ENCODE peak calls at places on chromosomes 16 and 17, in ten cellular contexts. One of them, this sample, is unnamed.

GRCh38 chr16:19348578-19349315 is 63.2 kb downstream of the CLEC19A start:
- DNase-seq in epithelial cell of prostate: no peak
- DNase-seq in dorsolateral prefrontal cortex: no peak
- DNase-seq in activated CD4-positive, alpha-beta T cell treated with anti-CD3 and anti-CD28 coated beads, Interleukin-2, amount 50 U/mL, for 1 hour: no peak
- DNase-seq in fibroblast of mammary gland: no peak
- DNase-seq in A549: no peak
- DNase-seq in activated T-helper 1 cell treated with anti-CD3 and anti-CD28 coated beads, Interleukin-2, amount 50 U/mL, for 16 hours: no peak
- DNase-seq in mesothelial cell of epicardium: no peak
- DNase-seq in astrocyte of the cerebellum: no peak
- DNase-seq in HS-5: no peak
- DNase-seq in this sample: no peak

GRCh38 chr17:864315-864714 is 82.2 kb downstream of the MRM3 start:
- DNase-seq in epithelial cell of prostate: no peak
- DNase-seq in dorsolateral prefrontal cortex: no peak
- DNase-seq in activated CD4-positive, alpha-beta T cell treated with anti-CD3 and anti-CD28 coated beads, Interleukin-2, amount 50 U/mL, for 1 hour: no peak
- DNase-seq in fibroblast of mammary gland: no peak
- DNase-seq in A549: no peak
- DNase-seq in activated T-helper 1 cell treated with anti-CD3 and anti-CD28 coated beads, Interleukin-2, amount 50 U/mL, for 16 hours: no peak
- DNase-seq in mesothelial cell of epicardium: no peak
- DNase-seq in astrocyte of the cerebellum: no peak
- DNase-seq in HS-5: no peak
- DNase-seq in this sample: no peak

GRCh38 chr17:31561469-31562412 is 170.3 kb downstream of the RAB11FIP4 start:
- DNase-seq in epithelial cell of prostate: no peak
- DNase-seq in dorsolateral prefrontal cortex: no peak
- DNase-seq in activated CD4-positive, alpha-beta T cell treated with anti-CD3 and anti-CD28 coated beads, Interleukin-2, amount 50 U/mL, for 1 hour: no peak
- DNase-seq in fibroblast of mammary gland: peak; percentile 56
- DNase-seq in A549: no peak
- DNase-seq in activated T-helper 1 cell treated with anti-CD3 and anti-CD28 coated beads, Interleukin-2, amount 50 U/mL, for 16 hours: no peak
- DNase-seq in mesothelial cell of epicardium: no peak
- DNase-seq in astrocyte of the cerebellum: no peak
- DNase-seq in HS-5: no peak
- DNase-seq in this sample: no peak

GRCh38 chr17:81428121-81428515 is 32.9 kb downstream of the BAHCC1 start:
- DNase-seq in epithelial cell of prostate: no peak
- DNase-seq in dorsolateral prefrontal cortex: no peak
- DNase-seq in activated CD4-positive, alpha-beta T cell treated with anti-CD3 and anti-CD28 coated beads, Interleukin-2, amount 50 U/mL, for 1 hour: no peak
- DNase-seq in fibroblast of mammary gland: no peak
- DNase-seq in A549: no peak
- DNase-seq in activated T-helper 1 cell treated with anti-CD3 and anti-CD28 coated beads, Interleukin-2, amount 50 U/mL, for 16 hours: no peak
- DNase-seq in mesothelial cell of epicardium: no peak
- DNase-seq in astrocyte of the cerebellum: no peak
- DNase-seq in HS-5: no peak
- DNase-seq in this sample: no peak

GRCh38 chr17:77304746-77305473 is 164.1 kb downstream of the SEC14L1 start:
- DNase-seq in epithelial cell of prostate: no peak
- DNase-seq in dorsolateral prefrontal cortex: no peak
- DNase-seq in activated CD4-positive, alpha-beta T cell treated with anti-CD3 and anti-CD28 coated beads, Interleukin-2, amount 50 U/mL, for 1 hour: no peak
- DNase-seq in fibroblast of mammary gland: no peak
- DNase-seq in A549: no peak
- DNase-seq in activated T-helper 1 cell treated with anti-CD3 and anti-CD28 coated beads, Interleukin-2, amount 50 U/mL, for 16 hours: no peak
- DNase-seq in mesothelial cell of epicardium: no peak
- DNase-seq in astrocyte of the cerebellum: no peak
- DNase-seq in HS-5: no peak
- DNase-seq in this sample: no peak

GRCh38 chr17:42040818-42041217 is 9.6 kb downstream of the C17orf113 start:
- DNase-seq in epithelial cell of prostate: no peak
- DNase-seq in dorsolateral prefrontal cortex: no peak
- DNase-seq in activated CD4-positive, alpha-beta T cell treated with anti-CD3 and anti-CD28 coated beads, Interleukin-2, amount 50 U/mL, for 1 hour: no peak
- DNase-seq in fibroblast of mammary gland: no peak
- DNase-seq in A549: no peak
- DNase-seq in activated T-helper 1 cell treated with anti-CD3 and anti-CD28 coated beads, Interleukin-2, amount 50 U/mL, for 16 hours: no peak
- DNase-seq in mesothelial cell of epicardium: no peak
- DNase-seq in astrocyte of the cerebellum: no peak
- DNase-seq in HS-5: no peak
- DNase-seq in this sample: no peak

GRCh38 chr17:66676421-66676820 is 158.5 kb upstream of the CACNG5 start:
- DNase-seq in epithelial cell of prostate: peak; percentile 89
- DNase-seq in dorsolateral prefrontal cortex: no peak
- DNase-seq in activated CD4-positive, alpha-beta T cell treated with anti-CD3 and anti-CD28 coated beads, Interleukin-2, amount 50 U/mL, for 1 hour: no peak
- DNase-seq in fibroblast of mammary gland: peak; percentile 25
- DNase-seq in A549: peak; percentile 92
- DNase-seq in activated T-helper 1 cell treated with anti-CD3 and anti-CD28 coated beads, Interleukin-2, amount 50 U/mL, for 16 hours: no peak
- DNase-seq in mesothelial cell of epicardium: no peak
- DNase-seq in astrocyte of the cerebellum: no peak
- DNase-seq in HS-5: no peak
- DNase-seq in this sample: no peak

GRCh38 chr16:2519711-2520080 is 475 bp upstream of the AMDHD2 start:
- DNase-seq in epithelial cell of prostate: no peak
- DNase-seq in dorsolateral prefrontal cortex: no peak
- DNase-seq in activated CD4-positive, alpha-beta T cell treated with anti-CD3 and anti-CD28 coated beads, Interleukin-2, amount 50 U/mL, for 1 hour: no peak
- DNase-seq in fibroblast of mammary gland: no peak
- DNase-seq in A549: no peak
- DNase-seq in activated T-helper 1 cell treated with anti-CD3 and anti-CD28 coated beads, Interleukin-2, amount 50 U/mL, for 16 hours: no peak
- DNase-seq in mesothelial cell of epicardium: no peak
- DNase-seq in astrocyte of the cerebellum: no peak
- DNase-seq in HS-5: no peak
- DNase-seq in this sample: no peak

GRCh38 chr17:67818110-67819002 is 6.9 kb upstream of the BPTF start:
- DNase-seq in epithelial cell of prostate: no peak
- DNase-seq in dorsolateral prefrontal cortex: no peak
- DNase-seq in activated CD4-positive, alpha-beta T cell treated with anti-CD3 and anti-CD28 coated beads, Interleukin-2, amount 50 U/mL, for 1 hour: no peak
- DNase-seq in fibroblast of mammary gland: peak; percentile 41
- DNase-seq in A549: no peak
- DNase-seq in activated T-helper 1 cell treated with anti-CD3 and anti-CD28 coated beads, Interleukin-2, amount 50 U/mL, for 16 hours: no peak
- DNase-seq in mesothelial cell of epicardium: no peak
- DNase-seq in astrocyte of the cerebellum: no peak
- DNase-seq in HS-5: no peak
- DNase-seq in this sample: no peak

GRCh38 chr17:79970576-79971068 is 65.0 kb downstream of the TBC1D16 start:
- DNase-seq in epithelial cell of prostate: no peak
- DNase-seq in dorsolateral prefrontal cortex: no peak
- DNase-seq in activated CD4-positive, alpha-beta T cell treated with anti-CD3 and anti-CD28 coated beads, Interleukin-2, amount 50 U/mL, for 1 hour: peak; percentile 50
- DNase-seq in fibroblast of mammary gland: peak; percentile 33
- DNase-seq in A549: no peak
- DNase-seq in activated T-helper 1 cell treated with anti-CD3 and anti-CD28 coated beads, Interleukin-2, amount 50 U/mL, for 16 hours: no peak
- DNase-seq in mesothelial cell of epicardium: peak; percentile 16
- DNase-seq in astrocyte of the cerebellum: no peak
- DNase-seq in HS-5: no peak
- DNase-seq in this sample: no peak

GRCh38 chr16:85167589-85168537 is 55.6 kb upstream of the CIBAR2 start:
- DNase-seq in epithelial cell of prostate: no peak
- DNase-seq in dorsolateral prefrontal cortex: no peak
- DNase-seq in activated CD4-positive, alpha-beta T cell treated with anti-CD3 and anti-CD28 coated beads, Interleukin-2, amount 50 U/mL, for 1 hour: no peak
- DNase-seq in fibroblast of mammary gland: no peak
- DNase-seq in A549: no peak
- DNase-seq in activated T-helper 1 cell treated with anti-CD3 and anti-CD28 coated beads, Interleukin-2, amount 50 U/mL, for 16 hours: no peak
- DNase-seq in mesothelial cell of epicardium: no peak
- DNase-seq in astrocyte of the cerebellum: no peak
- DNase-seq in HS-5: no peak
- DNase-seq in this sample: no peak

GRCh38 chr17:46044989-46045388 is 45.9 kb downstream of the STH start:
- DNase-seq in epithelial cell of prostate: no peak
- DNase-seq in dorsolateral prefrontal cortex: no peak
- DNase-seq in activated CD4-positive, alpha-beta T cell treated with anti-CD3 and anti-CD28 coated beads, Interleukin-2, amount 50 U/mL, for 1 hour: no peak
- DNase-seq in fibroblast of mammary gland: no peak
- DNase-seq in A549: no peak
- DNase-seq in activated T-helper 1 cell treated with anti-CD3 and anti-CD28 coated beads, Interleukin-2, amount 50 U/mL, for 16 hours: no peak
- DNase-seq in mesothelial cell of epicardium: no peak
- DNase-seq in astrocyte of the cerebellum: no peak
- DNase-seq in HS-5: no peak
- DNase-seq in this sample: no peak

GRCh38 chr16:66131156-66131807 is 235.2 kb upstream of the CDH5 start:
- DNase-seq in epithelial cell of prostate: no peak
- DNase-seq in dorsolateral prefrontal cortex: no peak
- DNase-seq in activated CD4-positive, alpha-beta T cell treated with anti-CD3 and anti-CD28 coated beads, Interleukin-2, amount 50 U/mL, for 1 hour: no peak
- DNase-seq in fibroblast of mammary gland: peak; percentile 79
- DNase-seq in A549: no peak
- DNase-seq in activated T-helper 1 cell treated with anti-CD3 and anti-CD28 coated beads, Interleukin-2, amount 50 U/mL, for 16 hours: no peak
- DNase-seq in mesothelial cell of epicardium: no peak
- DNase-seq in astrocyte of the cerebellum: no peak
- DNase-seq in HS-5: peak; percentile 32
- DNase-seq in this sample: no peak

GRCh38 chr17:60300011-60300410 is 91.9 kb downstream of the USP32 start:
- DNase-seq in epithelial cell of prostate: no peak
- DNase-seq in dorsolateral prefrontal cortex: no peak
- DNase-seq in activated CD4-positive, alpha-beta T cell treated with anti-CD3 and anti-CD28 coated beads, Interleukin-2, amount 50 U/mL, for 1 hour: no peak
- DNase-seq in fibroblast of mammary gland: no peak
- DNase-seq in A549: no peak
- DNase-seq in activated T-helper 1 cell treated with anti-CD3 and anti-CD28 coated beads, Interleukin-2, amount 50 U/mL, for 16 hours: no peak
- DNase-seq in mesothelial cell of epicardium: no peak
- DNase-seq in astrocyte of the cerebellum: no peak
- DNase-seq in HS-5: no peak
- DNase-seq in this sample: no peak

GRCh38 chr17:67194134-67194533 is 50.9 kb downstream of the HELZ start:
- DNase-seq in epithelial cell of prostate: no peak
- DNase-seq in dorsolateral prefrontal cortex: no peak
- DNase-seq in activated CD4-positive, alpha-beta T cell treated with anti-CD3 and anti-CD28 coated beads, Interleukin-2, amount 50 U/mL, for 1 hour: no peak
- DNase-seq in fibroblast of mammary gland: no peak
- DNase-seq in A549: peak; percentile 17
- DNase-seq in activated T-helper 1 cell treated with anti-CD3 and anti-CD28 coated beads, Interleukin-2, amount 50 U/mL, for 16 hours: no peak
- DNase-seq in mesothelial cell of epicardium: no peak
- DNase-seq in astrocyte of the cerebellum: no peak
- DNase-seq in HS-5: peak; percentile 31
- DNase-seq in this sample: no peak

GRCh38 chr16:75203106-75203505 is 3.9 kb downstream of the CTRB2 start:
- DNase-seq in epithelial cell of prostate: no peak
- DNase-seq in dorsolateral prefrontal cortex: no peak
- DNase-seq in activated CD4-positive, alpha-beta T cell treated with anti-CD3 and anti-CD28 coated beads, Interleukin-2, amount 50 U/mL, for 1 hour: no peak
- DNase-seq in fibroblast of mammary gland: no peak
- DNase-seq in A549: no peak
- DNase-seq in activated T-helper 1 cell treated with anti-CD3 and anti-CD28 coated beads, Interleukin-2, amount 50 U/mL, for 16 hours: no peak
- DNase-seq in mesothelial cell of epicardium: no peak
- DNase-seq in astrocyte of the cerebellum: no peak
- DNase-seq in HS-5: no peak
- DNase-seq in this sample: no peak

GRCh38 chr17:48997103-48997826 is at the start of gene IGF2BP1:
- DNase-seq in epithelial cell of prostate: no peak
- DNase-seq in dorsolateral prefrontal cortex: no peak
- DNase-seq in activated CD4-positive, alpha-beta T cell treated with anti-CD3 and anti-CD28 coated beads, Interleukin-2, amount 50 U/mL, for 1 hour: no peak
- DNase-seq in fibroblast of mammary gland: peak; percentile 18
- DNase-seq in A549: peak; percentile 88
- DNase-seq in activated T-helper 1 cell treated with anti-CD3 and anti-CD28 coated beads, Interleukin-2, amount 50 U/mL, for 16 hours: no peak
- DNase-seq in mesothelial cell of epicardium: peak; percentile 56
- DNase-seq in astrocyte of the cerebellum: no peak
- DNase-seq in HS-5: no peak
- DNase-seq in this sample: no peak

GRCh38 chr17:39236383-39236927 is 10.7 kb upstream of the STAC2 start:
- DNase-seq in epithelial cell of prostate: no peak
- DNase-seq in dorsolateral prefrontal cortex: no peak
- DNase-seq in activated CD4-positive, alpha-beta T cell treated with anti-CD3 and anti-CD28 coated beads, Interleukin-2, amount 50 U/mL, for 1 hour: no peak
- DNase-seq in fibroblast of mammary gland: no peak
- DNase-seq in A549: no peak
- DNase-seq in activated T-helper 1 cell treated with anti-CD3 and anti-CD28 coated beads, Interleukin-2, amount 50 U/mL, for 16 hours: no peak
- DNase-seq in mesothelial cell of epicardium: no peak
- DNase-seq in astrocyte of the cerebellum: no peak
- DNase-seq in HS-5: no peak
- DNase-seq in this sample: no peak

GRCh38 chr17:45869676-45870341 is 24.5 kb upstream of the MAPT start:
- DNase-seq in epithelial cell of prostate: no peak
- DNase-seq in dorsolateral prefrontal cortex: no peak
- DNase-seq in activated CD4-positive, alpha-beta T cell treated with anti-CD3 and anti-CD28 coated beads, Interleukin-2, amount 50 U/mL, for 1 hour: no peak
- DNase-seq in fibroblast of mammary gland: peak; percentile 13
- DNase-seq in A549: no peak
- DNase-seq in activated T-helper 1 cell treated with anti-CD3 and anti-CD28 coated beads, Interleukin-2, amount 50 U/mL, for 16 hours: no peak
- DNase-seq in mesothelial cell of epicardium: no peak
- DNase-seq in astrocyte of the cerebellum: no peak
- DNase-seq in HS-5: no peak
- DNase-seq in this sample: no peak

GRCh38 chr17:77498056-77498785 is 357.5 kb downstream of the SEC14L1 start:
- DNase-seq in epithelial cell of prostate: no peak
- DNase-seq in dorsolateral prefrontal cortex: no peak
- DNase-seq in activated CD4-positive, alpha-beta T cell treated with anti-CD3 and anti-CD28 coated beads, Interleukin-2, amount 50 U/mL, for 1 hour: no peak
- DNase-seq in fibroblast of mammary gland: no peak
- DNase-seq in A549: no peak
- DNase-seq in activated T-helper 1 cell treated with anti-CD3 and anti-CD28 coated beads, Interleukin-2, amount 50 U/mL, for 16 hours: no peak
- DNase-seq in mesothelial cell of epicardium: no peak
- DNase-seq in astrocyte of the cerebellum: no peak
- DNase-seq in HS-5: no peak
- DNase-seq in this sample: no peak

GRCh38 chr17:63785556-63785955 is 11.6 kb downstream of the DDX42 start:
- DNase-seq in epithelial cell of prostate: peak; percentile 64
- DNase-seq in dorsolateral prefrontal cortex: no peak
- DNase-seq in activated CD4-positive, alpha-beta T cell treated with anti-CD3 and anti-CD28 coated beads, Interleukin-2, amount 50 U/mL, for 1 hour: no peak
- DNase-seq in fibroblast of mammary gland: peak; percentile 56
- DNase-seq in A549: no peak
- DNase-seq in activated T-helper 1 cell treated with anti-CD3 and anti-CD28 coated beads, Interleukin-2, amount 50 U/mL, for 16 hours: no peak
- DNase-seq in mesothelial cell of epicardium: no peak
- DNase-seq in astrocyte of the cerebellum: peak; percentile 38
- DNase-seq in HS-5: peak; percentile 22
- DNase-seq in this sample: no peak

GRCh38 chr16:89373355-89374110 is 116.8 kb downstream of the ANKRD11 start:
- DNase-seq in epithelial cell of prostate: no peak
- DNase-seq in dorsolateral prefrontal cortex: no peak
- DNase-seq in activated CD4-positive, alpha-beta T cell treated with anti-CD3 and anti-CD28 coated beads, Interleukin-2, amount 50 U/mL, for 1 hour: no peak
- DNase-seq in fibroblast of mammary gland: peak; percentile 93
- DNase-seq in A549: no peak
- DNase-seq in activated T-helper 1 cell treated with anti-CD3 and anti-CD28 coated beads, Interleukin-2, amount 50 U/mL, for 16 hours: no peak
- DNase-seq in mesothelial cell of epicardium: no peak
- DNase-seq in astrocyte of the cerebellum: no peak
- DNase-seq in HS-5: no peak
- DNase-seq in this sample: no peak

GRCh38 chr17:4472281-4472680 is 26.4 kb upstream of the SPNS2 start:
- DNase-seq in epithelial cell of prostate: no peak
- DNase-seq in dorsolateral prefrontal cortex: no peak
- DNase-seq in activated CD4-positive, alpha-beta T cell treated with anti-CD3 and anti-CD28 coated beads, Interleukin-2, amount 50 U/mL, for 1 hour: no peak
- DNase-seq in fibroblast of mammary gland: no peak
- DNase-seq in A549: no peak
- DNase-seq in activated T-helper 1 cell treated with anti-CD3 and anti-CD28 coated beads, Interleukin-2, amount 50 U/mL, for 16 hours: no peak
- DNase-seq in mesothelial cell of epicardium: no peak
- DNase-seq in astrocyte of the cerebellum: no peak
- DNase-seq in HS-5: no peak
- DNase-seq in this sample: no peak

GRCh38 chr16:81142864-81143263 is 46.7 kb upstream of the GCSH start:
- DNase-seq in epithelial cell of prostate: no peak
- DNase-seq in dorsolateral prefrontal cortex: no peak
- DNase-seq in activated CD4-positive, alpha-beta T cell treated with anti-CD3 and anti-CD28 coated beads, Interleukin-2, amount 50 U/mL, for 1 hour: no peak
- DNase-seq in fibroblast of mammary gland: no peak
- DNase-seq in A549: no peak
- DNase-seq in activated T-helper 1 cell treated with anti-CD3 and anti-CD28 coated beads, Interleukin-2, amount 50 U/mL, for 16 hours: no peak
- DNase-seq in mesothelial cell of epicardium: no peak
- DNase-seq in astrocyte of the cerebellum: no peak
- DNase-seq in HS-5: no peak
- DNase-seq in this sample: no peak

GRCh38 chr17:46853896-46854444 is 2.6 kb downstream of the WNT9B start:
- DNase-seq in epithelial cell of prostate: no peak
- DNase-seq in dorsolateral prefrontal cortex: no peak
- DNase-seq in activated CD4-positive, alpha-beta T cell treated with anti-CD3 and anti-CD28 coated beads, Interleukin-2, amount 50 U/mL, for 1 hour: no peak
- DNase-seq in fibroblast of mammary gland: peak; percentile 55
- DNase-seq in A549: no peak
- DNase-seq in activated T-helper 1 cell treated with anti-CD3 and anti-CD28 coated beads, Interleukin-2, amount 50 U/mL, for 16 hours: no peak
- DNase-seq in mesothelial cell of epicardium: no peak
- DNase-seq in astrocyte of the cerebellum: no peak
- DNase-seq in HS-5: no peak
- DNase-seq in this sample: peak; percentile 35

GRCh38 chr17:27378482-27379200 is 77.6 kb upstream of the KSR1 start:
- DNase-seq in epithelial cell of prostate: no peak
- DNase-seq in dorsolateral prefrontal cortex: peak; percentile 55
- DNase-seq in activated CD4-positive, alpha-beta T cell treated with anti-CD3 and anti-CD28 coated beads, Interleukin-2, amount 50 U/mL, for 1 hour: no peak
- DNase-seq in fibroblast of mammary gland: no peak
- DNase-seq in A549: no peak
- DNase-seq in activated T-helper 1 cell treated with anti-CD3 and anti-CD28 coated beads, Interleukin-2, amount 50 U/mL, for 16 hours: no peak
- DNase-seq in mesothelial cell of epicardium: no peak
- DNase-seq in astrocyte of the cerebellum: no peak
- DNase-seq in HS-5: no peak
- DNase-seq in this sample: no peak

GRCh38 chr17:82648761-82649474 is 674 bp upstream of the WDR45B start:
- DNase-seq in epithelial cell of prostate: no peak
- DNase-seq in dorsolateral prefrontal cortex: peak; percentile 52
- DNase-seq in activated CD4-positive, alpha-beta T cell treated with anti-CD3 and anti-CD28 coated beads, Interleukin-2, amount 50 U/mL, for 1 hour: no peak
- DNase-seq in fibroblast of mammary gland: peak; percentile 4
- DNase-seq in A549: no peak
- DNase-seq in activated T-helper 1 cell treated with anti-CD3 and anti-CD28 coated beads, Interleukin-2, amount 50 U/mL, for 16 hours: peak; percentile 46
- DNase-seq in mesothelial cell of epicardium: peak; percentile 49
- DNase-seq in astrocyte of the cerebellum: no peak
- DNase-seq in HS-5: no peak
- DNase-seq in this sample: no peak

GRCh38 chr16:80283450-80284392 is 257.1 kb upstream of the DYNLRB2 start:
- DNase-seq in epithelial cell of prostate: no peak
- DNase-seq in dorsolateral prefrontal cortex: no peak
- DNase-seq in activated CD4-positive, alpha-beta T cell treated with anti-CD3 and anti-CD28 coated beads, Interleukin-2, amount 50 U/mL, for 1 hour: no peak
- DNase-seq in fibroblast of mammary gland: no peak
- DNase-seq in A549: no peak
- DNase-seq in activated T-helper 1 cell treated with anti-CD3 and anti-CD28 coated beads, Interleukin-2, amount 50 U/mL, for 16 hours: no peak
- DNase-seq in mesothelial cell of epicardium: no peak
- DNase-seq in astrocyte of the cerebellum: no peak
- DNase-seq in HS-5: no peak
- DNase-seq in this sample: no peak

This sample was measured in GM04504.